ENCODE peak calls at places on chromosomes 11 and 22, in seven cellular contexts. One of them, this sample, is unnamed.

GRCh38 chr11:102592634-102593581 is 32.2 kb downstream of the MMP20 start:
- DNase-seq in EL: peak
- DNase-seq in lung: no peak
- DNase-seq in heart right ventricle: no peak
- DNase-seq in T-helper 9 cell: no peak
- DNase-seq in mucosa of gallbladder: no peak
- DNase-seq in lower leg skin: no peak
- DNase-seq in this sample: peak

GRCh38 chr11:59173080-59173963 is 1.4 kb downstream of the DTX4 start:
- DNase-seq in T-helper 9 cell: peak
- DNase-seq in lung: no peak
- DNase-seq in mucosa of gallbladder: no peak
- DNase-seq in lower leg skin: no peak
- DNase-seq in EL: peak
- DNase-seq in heart right ventricle: peak
- DNase-seq in this sample: no peak

GRCh38 chr11:64343740-64344133 is 3.7 kb downstream of the CCDC88B start:
- DNase-seq in lung: no peak
- DNase-seq in T-helper 9 cell: no peak
- DNase-seq in mucosa of gallbladder: no peak
- DNase-seq in heart right ventricle: no peak
- DNase-seq in lower leg skin: no peak
- DNase-seq in EL: no peak
- DNase-seq in this sample: no peak

GRCh38 chr22:50180727-50181521 is 4.8 kb upstream of the TRABD start:
- DNase-seq in T-helper 9 cell: no peak
- DNase-seq in lower leg skin: no peak
- DNase-seq in lung: no peak
- DNase-seq in heart right ventricle: no peak
- DNase-seq in EL: no peak
- DNase-seq in mucosa of gallbladder: no peak
- DNase-seq in this sample: no peak

GRCh38 chr22:43066844-43067385 is 22.3 kb downstream of the TTLL1 start:
- DNase-seq in lower leg skin: no peak
- DNase-seq in mucosa of gallbladder: no peak
- DNase-seq in T-helper 9 cell: no peak
- DNase-seq in lung: no peak
- DNase-seq in heart right ventricle: no peak
- DNase-seq in EL: peak
- DNase-seq in this sample: peak

GRCh38 chr11:121589946-121590537 is 137.3 kb upstream of the SORL1-AS1 start:
- DNase-seq in heart right ventricle: no peak
- DNase-seq in lower leg skin: no peak
- DNase-seq in lung: no peak
- DNase-seq in T-helper 9 cell: no peak
- DNase-seq in EL: no peak
- DNase-seq in mucosa of gallbladder: no peak
- DNase-seq in this sample: no peak

GRCh38 chr22:50705219-50705691 is 32.6 kb downstream of the SHANK3 start:
- DNase-seq in T-helper 9 cell: no peak
- DNase-seq in EL: no peak
- DNase-seq in heart right ventricle: peak
- DNase-seq in lung: no peak
- DNase-seq in mucosa of gallbladder: peak
- DNase-seq in lower leg skin: no peak
- DNase-seq in this sample: no peak

GRCh38 chr22:18035740-18036139 is 11.4 kb upstream of the MICAL3 start:
- DNase-seq in heart right ventricle: no peak
- DNase-seq in mucosa of gallbladder: peak
- DNase-seq in lung: no peak
- DNase-seq in T-helper 9 cell: no peak
- DNase-seq in lower leg skin: no peak
- DNase-seq in EL: no peak
- DNase-seq in this sample: no peak

GRCh38 chr22:24379536-24379935 is 47.9 kb upstream of the ADORA2A start:
- DNase-seq in heart right ventricle: no peak
- DNase-seq in T-helper 9 cell: no peak
- DNase-seq in mucosa of gallbladder: no peak
- DNase-seq in lung: no peak
- DNase-seq in EL: peak
- DNase-seq in lower leg skin: no peak
- DNase-seq in this sample: no peak

GRCh38 chr22:39097098-39098020 is at the start of gene APOBEC3H:
- DNase-seq in mucosa of gallbladder: peak
- DNase-seq in T-helper 9 cell: no peak
- DNase-seq in heart right ventricle: no peak
- DNase-seq in EL: peak
- DNase-seq in lower leg skin: no peak
- DNase-seq in lung: peak
- DNase-seq in this sample: no peak

GRCh38 chr11:12029738-12030363 is 21.4 kb upstream of the DKK3 start:
- DNase-seq in lower leg skin: no peak
- DNase-seq in EL: peak
- DNase-seq in T-helper 9 cell: no peak
- DNase-seq in mucosa of gallbladder: no peak
- DNase-seq in lung: no peak
- DNase-seq in heart right ventricle: no peak
- DNase-seq in this sample: peak

GRCh38 chr11:92739020-92739419 is 230.4 kb upstream of the MTNR1B start:
- DNase-seq in heart right ventricle: no peak
- DNase-seq in lung: no peak
- DNase-seq in T-helper 9 cell: no peak
- DNase-seq in EL: peak
- DNase-seq in mucosa of gallbladder: no peak
- DNase-seq in lower leg skin: no peak
- DNase-seq in this sample: no peak

GRCh38 chr11:75547617-75548054 is 14.4 kb upstream of the SERPINH1 start:
- DNase-seq in mucosa of gallbladder: peak
- DNase-seq in lung: peak
- DNase-seq in heart right ventricle: peak
- DNase-seq in lower leg skin: no peak
- DNase-seq in T-helper 9 cell: no peak
- DNase-seq in EL: peak
- DNase-seq in this sample: peak

GRCh38 chr11:57476883-57477506 is 16.7 kb downstream of the RTN4RL2 start:
- DNase-seq in lower leg skin: no peak
- DNase-seq in heart right ventricle: peak
- DNase-seq in T-helper 9 cell: no peak
- DNase-seq in lung: no peak
- DNase-seq in mucosa of gallbladder: peak
- DNase-seq in EL: peak
- DNase-seq in this sample: peak

GRCh38 chr11:41116970-41117369 is 342.5 kb downstream of the LRRC4C start:
- DNase-seq in EL: no peak
- DNase-seq in mucosa of gallbladder: no peak
- DNase-seq in T-helper 9 cell: no peak
- DNase-seq in heart right ventricle: no peak
- DNase-seq in lung: no peak
- DNase-seq in lower leg skin: no peak
- DNase-seq in this sample: no peak

GRCh38 chr11:130413383-130414106 is 14.9 kb downstream of the ADAMTS8 start:
- DNase-seq in mucosa of gallbladder: no peak
- DNase-seq in EL: peak
- DNase-seq in heart right ventricle: no peak
- DNase-seq in lower leg skin: no peak
- DNase-seq in T-helper 9 cell: no peak
- DNase-seq in lung: no peak
- DNase-seq in this sample: peak

GRCh38 chr11:2188745-2189144 is 17.1 kb upstream of the TH start:
- DNase-seq in mucosa of gallbladder: no peak
- DNase-seq in EL: no peak
- DNase-seq in T-helper 9 cell: no peak
- DNase-seq in lung: no peak
- DNase-seq in heart right ventricle: no peak
- DNase-seq in lower leg skin: no peak
- DNase-seq in this sample: no peak

GRCh38 chr22:33440756-33441155 is 382.6 kb upstream of the SYN3 start:
- DNase-seq in lung: no peak
- DNase-seq in EL: no peak
- DNase-seq in mucosa of gallbladder: no peak
- DNase-seq in heart right ventricle: no peak
- DNase-seq in T-helper 9 cell: no peak
- DNase-seq in lower leg skin: no peak
- DNase-seq in this sample: no peak

GRCh38 chr22:30859714-30860095 is 108.9 kb downstream of the MORC2 start:
- DNase-seq in T-helper 9 cell: no peak
- DNase-seq in mucosa of gallbladder: no peak
- DNase-seq in heart right ventricle: no peak
- DNase-seq in lung: no peak
- DNase-seq in lower leg skin: no peak
- DNase-seq in EL: no peak
- DNase-seq in this sample: peak

GRCh38 chr11:131687291-131688055 is 317.1 kb downstream of the NTM start:
- DNase-seq in EL: no peak
- DNase-seq in heart right ventricle: no peak
- DNase-seq in mucosa of gallbladder: peak
- DNase-seq in lung: no peak
- DNase-seq in T-helper 9 cell: no peak
- DNase-seq in lower leg skin: no peak
- DNase-seq in this sample: no peak

GRCh38 chr11:41779401-41779960 is 320.0 kb upstream of the LRRC4C start:
- DNase-seq in T-helper 9 cell: no peak
- DNase-seq in heart right ventricle: no peak
- DNase-seq in mucosa of gallbladder: no peak
- DNase-seq in lung: no peak
- DNase-seq in lower leg skin: no peak
- DNase-seq in EL: no peak
- DNase-seq in this sample: no peak

GRCh38 chr22:38050720-38051119 is 6.5 kb upstream of the PICK1 start:
- DNase-seq in lung: no peak
- DNase-seq in T-helper 9 cell: no peak
- DNase-seq in lower leg skin: no peak
- DNase-seq in EL: no peak
- DNase-seq in heart right ventricle: no peak
- DNase-seq in mucosa of gallbladder: no peak
- DNase-seq in this sample: no peak

GRCh38 chr11:8025816-8026215 is 38.7 kb downstream of the EIF3F start:
- DNase-seq in lower leg skin: no peak
- DNase-seq in lung: no peak
- DNase-seq in heart right ventricle: no peak
- DNase-seq in EL: peak
- DNase-seq in T-helper 9 cell: no peak
- DNase-seq in mucosa of gallbladder: no peak
- DNase-seq in this sample: peak

GRCh38 chr11:134026655-134027343 is 42.1 kb upstream of the JAM3 start:
- DNase-seq in EL: no peak
- DNase-seq in T-helper 9 cell: no peak
- DNase-seq in heart right ventricle: no peak
- DNase-seq in mucosa of gallbladder: no peak
- DNase-seq in lung: no peak
- DNase-seq in lower leg skin: no peak
- DNase-seq in this sample: no peak

GRCh38 chr22:49087163-49087562 is 740.5 kb downstream of the BRD1 start:
- DNase-seq in mucosa of gallbladder: no peak
- DNase-seq in T-helper 9 cell: no peak
- DNase-seq in lower leg skin: no peak
- DNase-seq in EL: no peak
- DNase-seq in heart right ventricle: no peak
- DNase-seq in lung: no peak
- DNase-seq in this sample: no peak

GRCh38 chr11:44989831-44990566 is 39.3 kb upstream of the TP53I11 start:
- DNase-seq in heart right ventricle: peak
- DNase-seq in EL: no peak
- DNase-seq in T-helper 9 cell: no peak
- DNase-seq in lower leg skin: peak
- DNase-seq in lung: no peak
- DNase-seq in mucosa of gallbladder: no peak
- DNase-seq in this sample: peak

GRCh38 chr11:34997872-34998548 is 81.6 kb downstream of the PDHX start:
- DNase-seq in lower leg skin: no peak
- DNase-seq in heart right ventricle: no peak
- DNase-seq in lung: no peak
- DNase-seq in mucosa of gallbladder: no peak
- DNase-seq in EL: peak
- DNase-seq in T-helper 9 cell: no peak
- DNase-seq in this sample: peak

GRCh38 chr22:48089601-48090331 is 1327.3 kb downstream of the TBC1D22A start:
- DNase-seq in heart right ventricle: peak
- DNase-seq in lung: no peak
- DNase-seq in mucosa of gallbladder: peak
- DNase-seq in lower leg skin: peak
- DNase-seq in T-helper 9 cell: no peak
- DNase-seq in EL: no peak
- DNase-seq in this sample: peak

GRCh38 chr11:6618117-6619020 is 853 bp downstream of the TPP1 start:
- DNase-seq in mucosa of gallbladder: peak
- DNase-seq in EL: peak
- DNase-seq in lower leg skin: peak
- DNase-seq in lung: no peak
- DNase-seq in T-helper 9 cell: peak
- DNase-seq in heart right ventricle: no peak
- DNase-seq in this sample: peak

GRCh38 chr11:109401532-109401931 is 20.5 kb upstream of the C11orf87 start:
- DNase-seq in EL: peak
- DNase-seq in mucosa of gallbladder: no peak
- DNase-seq in T-helper 9 cell: no peak
- DNase-seq in heart right ventricle: no peak
- DNase-seq in lower leg skin: no peak
- DNase-seq in lung: no peak
- DNase-seq in this sample: no peak

GRCh38 chr11:73260127-73260457 is 12.0 kb upstream of the P2RY6 start:
- DNase-seq in T-helper 9 cell: no peak
- DNase-seq in EL: no peak
- DNase-seq in lung: no peak
- DNase-seq in lower leg skin: no peak
- DNase-seq in mucosa of gallbladder: no peak
- DNase-seq in heart right ventricle: no peak
- DNase-seq in this sample: no peak

GRCh38 chr11:115499241-115499799 is 4.9 kb downstream of the CADM1 start:
- DNase-seq in heart right ventricle: no peak
- DNase-seq in lung: no peak
- DNase-seq in T-helper 9 cell: no peak
- DNase-seq in mucosa of gallbladder: no peak
- DNase-seq in lower leg skin: no peak
- DNase-seq in EL: no peak
- DNase-seq in this sample: no peak

GRCh38 chr22:47110817-47111443 is 348.5 kb downstream of the TBC1D22A start:
- DNase-seq in mucosa of gallbladder: no peak
- DNase-seq in T-helper 9 cell: no peak
- DNase-seq in heart right ventricle: no peak
- DNase-seq in lower leg skin: no peak
- DNase-seq in EL: no peak
- DNase-seq in lung: no peak
- DNase-seq in this sample: no peak

GRCh38 chr22:50184541-50185383 is 951 bp upstream of the TRABD start:
- DNase-seq in lower leg skin: no peak
- DNase-seq in T-helper 9 cell: no peak
- DNase-seq in EL: no peak
- DNase-seq in mucosa of gallbladder: no peak
- DNase-seq in lung: no peak
- DNase-seq in heart right ventricle: peak
- DNase-seq in this sample: no peak

GRCh38 chr11:46347637-46348311 is 511 bp downstream of the DGKZ start:
- DNase-seq in mucosa of gallbladder: no peak
- DNase-seq in lower leg skin: no peak
- DNase-seq in EL: no peak
- DNase-seq in lung: no peak
- DNase-seq in heart right ventricle: no peak
- DNase-seq in T-helper 9 cell: no peak
- DNase-seq in this sample: peak

GRCh38 chr11:58060535-58060934 is 29.8 kb downstream of the OR6Q1 start:
- DNase-seq in T-helper 9 cell: no peak
- DNase-seq in lower leg skin: no peak
- DNase-seq in lung: no peak
- DNase-seq in heart right ventricle: no peak
- DNase-seq in mucosa of gallbladder: no peak
- DNase-seq in EL: no peak
- DNase-seq in this sample: no peak

GRCh38 chr11:86370171-86370570 is 4.5 kb upstream of the CCDC81 start:
- DNase-seq in EL: no peak
- DNase-seq in lung: no peak
- DNase-seq in lower leg skin: no peak
- DNase-seq in T-helper 9 cell: no peak
- DNase-seq in heart right ventricle: no peak
- DNase-seq in mucosa of gallbladder: no peak
- DNase-seq in this sample: no peak

GRCh38 chr22:27883656-27884350 is 35.3 kb downstream of the PITPNB start:
- DNase-seq in EL: no peak
- DNase-seq in mucosa of gallbladder: no peak
- DNase-seq in lower leg skin: no peak
- DNase-seq in heart right ventricle: no peak
- DNase-seq in T-helper 9 cell: no peak
- DNase-seq in lung: no peak
- DNase-seq in this sample: no peak

This sample was measured in AG08395.